ENCODE peak calls at places on chromosomes 2 and 18, in seven cellular contexts. W is uterus, H is HCT116, A is H1, V is ovary, S is transverse colon, T is suprapubic skin. L is an unnamed sample.

GRCh38 chr2:6447209-6447608 is 418.5 kb downstream of the CMPK2 start:
- DNase-seq in H (no peak), S (no peak), A (no peak), V (no peak), T (no peak), W (no peak), L (no peak)

GRCh38 chr2:37984589-37984988 is 59.5 kb downstream of the RMDN2 start:
- DNase-seq in W (no peak), A (no peak), T (no peak), S (no peak), V (no peak), H (no peak), L (no peak)

GRCh38 chr18:3931013-3931315 is 481.0 kb downstream of the TGIF1 start:
- DNase-seq in S (no peak), H (no peak), T (no peak), A (no peak), W (no peak), V (no peak), L (no peak)

GRCh38 chr2:15107137-15107536 is 454.0 kb downstream of the NBAS start:
- DNase-seq in H (no peak), A (no peak), T (no peak), V (no peak), S (no peak), W (no peak), L (no peak)

GRCh38 chr2:136206613-136207012 is 88.7 kb upstream of the CXCR4 start:
- DNase-seq in H (no peak), S (peak; percentile 53), W (no peak), V (no peak), A (no peak), T (no peak), L (peak; percentile 18)

GRCh38 chr2:232926448-232927040 is 56.5 kb downstream of the SNORC start:
- DNase-seq in S (no peak), V (no peak), W (no peak), A (no peak), T (no peak), H (no peak), L (no peak)

GRCh38 chr2:160091381-160091780 is 29.0 kb upstream of the PLA2R1 start:
- DNase-seq in A (no peak), H (no peak), T (no peak), V (no peak), W (no peak), S (no peak), L (no peak)

GRCh38 chr2:15560404-15560987 is 638 bp downstream of the NBAS start:
- DNase-seq in W (no peak), T (no peak), S (no peak), H (no peak), A (no peak), V (peak; percentile 18), L (no peak)

GRCh38 chr2:128501700-128502099 is 183.0 kb upstream of the HS6ST1 start:
- DNase-seq in V (no peak), W (no peak), S (no peak), T (no peak), H (no peak), A (no peak), L (no peak)

GRCh38 chr2:168956392-168956791 is 55.3 kb downstream of the G6PC2 start:
- DNase-seq in A (no peak), H (no peak), T (no peak), W (no peak), V (no peak), S (no peak), L (no peak)

GRCh38 chr2:46239847-46240181 is 57.4 kb upstream of the EPAS1 start:
- DNase-seq in V (no peak), S (no peak), H (no peak), A (no peak), W (no peak), T (no peak), L (no peak)

GRCh38 chr2:88859461-88859860 is 168.0 kb downstream of the RPIA start:
- DNase-seq in T (no peak), H (no peak), A (no peak), V (no peak), W (no peak), S (no peak), L (no peak)

GRCh38 chr2:49298230-49298629 is 143.9 kb upstream of the FSHR start:
- DNase-seq in H (no peak), A (no peak), W (no peak), T (no peak), V (no peak), S (no peak), L (no peak)

GRCh38 chr2:11495844-11496271 is 29.9 kb upstream of the E2F6 start:
- DNase-seq in S (no peak), H (no peak), A (no peak), T (no peak), V (peak; percentile 82), W (peak; percentile 37), L (no peak)

GRCh38 chr2:120306091-120306490 is 39.8 kb upstream of the INHBB start:
- DNase-seq in W (no peak), T (no peak), S (no peak), H (no peak), V (no peak), A (no peak), L (no peak)

GRCh38 chr2:231123362-231123898 is 1.4 kb downstream of the HTR2B start:
- DNase-seq in V (no peak), S (no peak), H (no peak), A (no peak), T (no peak), W (no peak), L (no peak)

GRCh38 chr18:76450912-76451421 is 44.1 kb downstream of the ZNF516 start:
- DNase-seq in T (peak; percentile 87), S (peak; percentile 42), H (no peak), V (no peak), A (no peak), W (no peak), L (no peak)

GRCh38 chr2:233462202-233462785 is 104.3 kb downstream of the USP40 start:
- DNase-seq in T (no peak), A (no peak), V (no peak), W (no peak), S (no peak), H (no peak), L (no peak)

GRCh38 chr2:30113617-30114293 is 33.1 kb upstream of the YPEL5 start:
- DNase-seq in H (no peak), V (no peak), S (no peak), A (no peak), T (no peak), W (no peak), L (no peak)

DNA sequence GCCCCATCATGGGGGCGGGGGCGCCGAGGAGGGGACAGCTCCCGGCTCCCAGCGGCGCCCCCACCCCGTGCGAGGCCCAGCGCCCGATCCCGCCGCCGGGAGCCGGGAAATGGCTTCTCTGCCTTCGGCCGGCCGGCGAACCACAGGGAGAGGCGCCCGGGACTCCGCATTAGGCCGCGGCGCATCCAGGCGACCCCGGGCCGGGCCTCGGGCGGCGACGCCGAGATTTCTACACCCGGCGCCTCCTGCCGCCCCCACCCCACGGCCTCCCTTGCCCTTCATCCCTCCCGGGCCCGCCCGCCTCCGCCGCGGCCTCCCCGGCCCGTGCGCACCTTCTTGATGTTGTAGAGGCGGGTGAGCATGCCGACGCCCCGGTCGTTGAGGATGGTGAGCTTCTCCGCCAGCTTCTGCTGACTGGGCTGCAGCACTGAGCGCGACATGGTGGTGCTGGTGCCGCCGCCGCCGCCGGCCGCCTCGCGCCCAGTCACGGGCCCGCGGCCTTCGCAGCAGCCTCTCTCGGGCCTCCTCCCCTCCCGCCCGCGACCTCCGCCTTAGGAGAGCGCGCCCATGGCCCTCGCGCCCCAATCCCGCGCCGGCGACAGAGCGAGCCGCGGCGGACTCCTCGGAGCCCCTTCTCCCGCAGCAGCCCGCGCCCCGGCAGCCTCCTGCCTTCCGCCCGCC is 457 bp downstream of the NCKAP1 start:
- DNase-seq in S (peak; percentile 50), V (no peak), H (no peak), T (peak; percentile 80), W (peak; percentile 45), A (no peak), L (no peak)
- TF ChIP-seq POLR2A in S (no peak), V (no peak), H (no peak), T (no peak), W (no peak), A (no peak), L (no peak)

GRCh38 chr2:54638774-54639187 is 84.7 kb upstream of the EML6 start:
- DNase-seq in A (no peak), S (no peak), V (no peak), H (no peak), T (no peak), W (no peak), L (no peak)
- H3K27ac ChIP-seq in A (no peak overlapping the region), S (peak overlapping the region; percentile 20), V (no peak overlapping the region), H (no peak overlapping the region), T (no peak overlapping the region), W (peak overlapping the region; percentile 44), L (no peak overlapping the region)

DNA sequence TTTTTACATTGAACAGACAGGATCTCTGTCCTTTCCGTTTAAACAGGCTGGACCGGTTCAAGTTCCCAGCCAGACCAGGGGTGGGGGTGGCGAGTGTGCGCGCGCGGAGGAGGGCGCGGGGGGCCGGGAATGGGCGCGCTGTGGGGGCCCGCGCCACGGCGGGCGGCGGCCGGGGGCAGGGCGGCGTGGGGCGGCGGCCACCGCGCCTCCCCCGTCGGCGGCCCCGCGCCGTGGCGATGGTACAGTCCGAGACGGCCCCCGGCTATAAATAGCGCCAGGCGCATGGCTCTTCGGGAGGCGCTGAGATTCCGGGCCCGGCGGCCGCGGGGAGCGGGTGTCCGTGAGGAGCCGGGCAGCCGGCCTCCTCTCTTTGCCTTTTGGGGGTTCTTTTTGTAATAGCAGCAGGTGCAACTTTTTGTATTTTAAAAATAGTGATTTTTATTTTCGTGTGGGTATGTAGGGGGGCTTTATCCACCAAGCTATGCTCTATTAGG is 434 bp upstream of the CELF4 start:
- DNase-seq in W (no peak), H (no peak), S (no peak), T (no peak), A (no peak), V (peak; percentile 53), L (no peak)
- H3K4me3 ChIP-seq in W (peak overlapping the region; percentile 23), H (no peak overlapping the region), S (peak overlapping the region; percentile 45), T (peak overlapping the region; percentile 74), A (peak overlapping the region; percentile 87), V (peak overlapping the region; percentile 33), L (peak overlapping the region; percentile 44)

DNA sequence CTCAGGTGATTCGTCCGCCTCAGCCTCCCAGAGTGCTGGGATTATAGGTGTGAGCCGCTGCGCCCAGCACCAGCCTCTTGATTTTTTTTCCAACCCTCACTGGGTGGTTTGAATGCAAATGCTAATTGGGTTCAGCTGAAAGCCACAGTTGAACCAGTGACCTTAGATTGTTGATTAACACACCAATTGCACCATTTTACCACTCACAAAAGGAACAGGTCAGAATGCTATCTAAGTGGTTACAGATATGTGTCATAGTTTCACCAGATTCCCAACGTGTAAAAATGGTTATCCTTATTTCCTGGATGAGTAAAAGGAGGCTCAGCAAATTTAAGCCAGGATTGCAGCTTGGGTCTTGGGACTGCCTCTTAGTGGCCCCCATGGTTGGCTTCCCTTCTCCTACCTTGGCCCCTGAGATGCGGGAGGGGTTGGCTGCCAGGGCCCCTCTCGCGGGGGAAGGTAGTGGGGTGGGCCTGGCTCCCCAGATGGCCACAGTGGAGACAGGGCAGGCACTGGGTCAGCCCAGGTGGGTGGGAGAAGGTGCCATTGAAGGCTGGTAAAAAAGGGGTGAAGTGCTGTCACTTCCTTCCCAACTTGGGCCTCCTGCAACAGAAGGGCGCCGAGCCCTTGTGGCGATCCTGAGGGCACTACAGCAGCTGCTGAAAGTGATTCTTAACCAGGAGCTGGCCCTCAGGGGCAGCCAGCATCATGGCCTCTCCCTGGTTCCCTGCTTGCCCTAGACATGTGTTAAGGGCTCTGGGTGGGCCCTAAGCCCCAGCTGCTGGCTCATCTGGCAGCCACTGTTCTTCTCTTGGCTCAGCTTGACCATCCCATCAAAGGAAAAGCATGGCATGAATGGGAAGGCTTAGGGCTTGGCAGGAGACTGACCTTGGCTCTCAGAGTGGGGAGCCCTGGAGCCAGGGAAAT is 165.0 kb upstream of the HAAO start:
- DNase-seq in A (no peak), W (no peak), T (no peak), S (no peak), H (no peak), V (no peak), L (no peak)
- TF ChIP-seq POLR2A in A (no peak), W (no peak), T (no peak), S (no peak), H (no peak), V (no peak), L (no peak)

GRCh38 chr2:60555794-60556161 is 2.3 kb upstream of the BCL11A start:
- DNase-seq in S (no peak), A (no peak), T (no peak), V (no peak), H (no peak), W (no peak), L (no peak)
- H3K27ac ChIP-seq in S (peak overlapping the region; percentile 88), A (peak overlapping the region; percentile 64), T (peak overlapping the region; percentile 91), V (no peak overlapping the region), H (no peak overlapping the region), W (no peak overlapping the region), L (peak overlapping the region; percentile 89)

L was measured in esophagus squamous epithelium.